ENCODE peak calls at places on chromosomes 16 and 17, in seven cellular contexts. One of them, this sample, is unnamed.

GRCh38 chr17:77527394-77527793 is 386.6 kb downstream of the SEC14L1 start:
- DNase-seq in thoracic aorta: no peak
- DNase-seq in MCF 10A: no peak
- DNase-seq in mucosa of descending colon: no peak
- DNase-seq in cardiac muscle cell: no peak
- DNase-seq in cardiac fibroblast: no peak
- DNase-seq in foreskin keratinocyte: no peak
- DNase-seq in this sample: no peak

GRCh38 chr16:15653227-15653626 is 3.2 kb downstream of the NDE1 start:
- DNase-seq in thoracic aorta: no peak
- DNase-seq in MCF 10A: peak; percentile 67
- DNase-seq in cardiac fibroblast: peak; percentile 74
- DNase-seq in cardiac muscle cell: peak; percentile 72
- DNase-seq in foreskin keratinocyte: peak; percentile 73
- DNase-seq in mucosa of descending colon: no peak
- DNase-seq in this sample: no peak

GRCh38 chr17:20066253-20066652 is 57.1 kb downstream of the SPECC1 start:
- DNase-seq in cardiac muscle cell: peak; percentile 90
- DNase-seq in foreskin keratinocyte: peak; percentile 62
- DNase-seq in MCF 10A: peak; percentile 80
- DNase-seq in cardiac fibroblast: peak; percentile 92
- DNase-seq in mucosa of descending colon: no peak
- DNase-seq in thoracic aorta: peak; percentile 22
- DNase-seq in this sample: peak; percentile 16

GRCh38 chr17:40560592-40561293 is 4.5 kb downstream of the CCR7 start:
- DNase-seq in cardiac muscle cell: peak; percentile 77
- DNase-seq in mucosa of descending colon: peak; percentile 52
- DNase-seq in foreskin keratinocyte: no peak
- DNase-seq in thoracic aorta: no peak
- DNase-seq in cardiac fibroblast: peak; percentile 66
- DNase-seq in MCF 10A: no peak
- DNase-seq in this sample: no peak

GRCh38 chr17:2303278-2304188 is at the start of the genes SMG6 and SRR:
- DNase-seq in MCF 10A: peak; percentile 92
- DNase-seq in foreskin keratinocyte: peak; percentile 65
- DNase-seq in cardiac muscle cell: peak; percentile 93
- DNase-seq in mucosa of descending colon: peak; percentile 91
- DNase-seq in cardiac fibroblast: peak; percentile 91
- DNase-seq in thoracic aorta: peak; percentile 60
- DNase-seq in this sample: peak; percentile 52

GRCh38 chr17:50396261-50397110 is 837 bp downstream of the LRRC59 start:
- DNase-seq in mucosa of descending colon: peak; percentile 79
- DNase-seq in MCF 10A: peak; percentile 78
- DNase-seq in foreskin keratinocyte: no peak
- DNase-seq in thoracic aorta: peak; percentile 18
- DNase-seq in cardiac muscle cell: peak; percentile 80
- DNase-seq in cardiac fibroblast: peak; percentile 73
- DNase-seq in this sample: no peak

GRCh38 chr16:15942901-15943690 is 6.3 kb upstream of the ABCC1 start:
- DNase-seq in mucosa of descending colon: no peak
- DNase-seq in cardiac fibroblast: no peak
- DNase-seq in MCF 10A: no peak
- DNase-seq in cardiac muscle cell: no peak
- DNase-seq in thoracic aorta: no peak
- DNase-seq in foreskin keratinocyte: no peak
- DNase-seq in this sample: no peak

GRCh38 chr16:10862432-10862831 is 14.6 kb upstream of the CIITA start:
- DNase-seq in foreskin keratinocyte: peak; percentile 88
- DNase-seq in MCF 10A: peak; percentile 99
- DNase-seq in mucosa of descending colon: no peak
- DNase-seq in thoracic aorta: peak; percentile 25
- DNase-seq in cardiac fibroblast: peak; percentile 80
- DNase-seq in cardiac muscle cell: peak; percentile 79
- DNase-seq in this sample: no peak

GRCh38 chr16:49513040-49513439 is 139.4 kb downstream of the C16orf78 start:
- DNase-seq in thoracic aorta: no peak
- DNase-seq in mucosa of descending colon: peak; percentile 28
- DNase-seq in MCF 10A: peak; percentile 18
- DNase-seq in cardiac muscle cell: no peak
- DNase-seq in foreskin keratinocyte: no peak
- DNase-seq in cardiac fibroblast: peak; percentile 11
- DNase-seq in this sample: no peak

GRCh38 chr16:24701521-24701951 is 27.9 kb upstream of the TNRC6A start:
- DNase-seq in cardiac fibroblast: peak; percentile 85
- DNase-seq in cardiac muscle cell: peak; percentile 79
- DNase-seq in foreskin keratinocyte: no peak
- DNase-seq in mucosa of descending colon: no peak
- DNase-seq in thoracic aorta: no peak
- DNase-seq in MCF 10A: peak; percentile 64
- DNase-seq in this sample: peak; percentile 37

DNA sequence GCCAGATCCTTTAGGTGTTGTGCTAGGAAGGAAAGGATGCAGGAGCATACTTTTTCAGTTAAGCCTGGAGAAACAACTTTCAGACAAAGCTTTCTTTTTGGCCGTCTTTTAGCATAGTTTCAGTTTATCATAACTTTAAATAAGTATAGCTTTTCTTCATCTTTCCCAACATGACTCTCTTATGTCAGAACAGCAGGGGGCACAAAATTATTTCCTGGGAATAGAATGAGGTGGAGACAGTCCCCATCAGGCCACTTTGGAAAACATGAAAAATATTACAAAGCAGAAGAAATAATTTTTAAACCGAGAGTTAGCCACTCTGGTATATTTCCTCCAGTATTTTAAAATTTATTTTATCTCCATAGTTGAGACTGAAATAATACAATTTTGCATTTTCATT is 387.6 kb downstream of the HAPSTR1 start:
- DNase-seq in thoracic aorta: no peak
- DNase-seq in foreskin keratinocyte: no peak
- DNase-seq in cardiac muscle cell: no peak
- DNase-seq in cardiac fibroblast: no peak
- DNase-seq in MCF 10A: no peak
- DNase-seq in mucosa of descending colon: no peak
- DNase-seq in this sample: no peak
- TF ChIP-seq CTCF in thoracic aorta: no peak
- TF ChIP-seq CTCF in foreskin keratinocyte: no peak
- TF ChIP-seq CTCF in cardiac muscle cell: no peak
- TF ChIP-seq CTCF in cardiac fibroblast: no peak
- TF ChIP-seq CTCF in MCF 10A: no peak
- TF ChIP-seq CTCF in mucosa of descending colon: no peak
- TF ChIP-seq CTCF in this sample: no peak

GRCh38 chr16:30031477-30031918 is 427 bp upstream of the TLCD3B start:
- DNase-seq in MCF 10A: no peak
- DNase-seq in cardiac muscle cell: no peak
- DNase-seq in mucosa of descending colon: no peak
- DNase-seq in cardiac fibroblast: no peak
- DNase-seq in thoracic aorta: no peak
- DNase-seq in foreskin keratinocyte: no peak
- DNase-seq in this sample: no peak
- TF ChIP-seq CTCF in MCF 10A: no peak
- TF ChIP-seq CTCF in cardiac muscle cell: no peak
- TF ChIP-seq CTCF in mucosa of descending colon: no peak
- TF ChIP-seq CTCF in cardiac fibroblast: no peak
- TF ChIP-seq CTCF in thoracic aorta: no peak
- TF ChIP-seq CTCF in foreskin keratinocyte: no peak
- TF ChIP-seq CTCF in this sample: no peak

GRCh38 chr17:60230358-60230757 is 80.6 kb downstream of the CA4 start:
- DNase-seq in MCF 10A: no peak
- DNase-seq in cardiac fibroblast: no peak
- DNase-seq in foreskin keratinocyte: no peak
- DNase-seq in mucosa of descending colon: no peak
- DNase-seq in cardiac muscle cell: no peak
- DNase-seq in thoracic aorta: no peak
- DNase-seq in this sample: no peak

GRCh38 chr17:60231234-60231633 is 81.5 kb downstream of the CA4 start:
- DNase-seq in cardiac fibroblast: peak; percentile 58
- DNase-seq in thoracic aorta: no peak
- DNase-seq in mucosa of descending colon: peak; percentile 20
- DNase-seq in cardiac muscle cell: peak; percentile 57
- DNase-seq in foreskin keratinocyte: no peak
- DNase-seq in MCF 10A: peak; percentile 43
- DNase-seq in this sample: no peak

GRCh38 chr17:60231691-60232090 is 81.9 kb downstream of the CA4 start:
- DNase-seq in foreskin keratinocyte: peak; percentile 15
- DNase-seq in cardiac fibroblast: peak; percentile 19
- DNase-seq in MCF 10A: no peak
- DNase-seq in mucosa of descending colon: no peak
- DNase-seq in thoracic aorta: no peak
- DNase-seq in cardiac muscle cell: peak; percentile 45
- DNase-seq in this sample: no peak

GRCh38 chr17:60224064-60224463 is 74.3 kb downstream of the CA4 start:
- DNase-seq in cardiac muscle cell: peak; percentile 10
- DNase-seq in cardiac fibroblast: peak; percentile 15
- DNase-seq in MCF 10A: no peak
- DNase-seq in foreskin keratinocyte: no peak
- DNase-seq in mucosa of descending colon: no peak
- DNase-seq in thoracic aorta: no peak
- DNase-seq in this sample: no peak

GRCh38 chr17:60229189-60229802 is 79.5 kb downstream of the CA4 start:
- DNase-seq in MCF 10A: peak; percentile 16
- DNase-seq in cardiac fibroblast: no peak
- DNase-seq in thoracic aorta: no peak
- DNase-seq in mucosa of descending colon: peak; percentile 6
- DNase-seq in foreskin keratinocyte: no peak
- DNase-seq in cardiac muscle cell: peak; percentile 13
- DNase-seq in this sample: peak; percentile 38
- TF ChIP-seq CTCF in MCF 10A: no peak
- TF ChIP-seq CTCF in cardiac fibroblast: no peak
- TF ChIP-seq CTCF in thoracic aorta: no peak
- TF ChIP-seq CTCF in mucosa of descending colon: no peak
- TF ChIP-seq CTCF in foreskin keratinocyte: peak; percentile 29
- TF ChIP-seq CTCF in cardiac muscle cell: no peak
- TF ChIP-seq CTCF in this sample: peak; percentile 8

GRCh38 chr17:47808036-47808829 is 13.4 kb downstream of the OSBPL7 start:
- DNase-seq in cardiac muscle cell: no peak
- DNase-seq in foreskin keratinocyte: no peak
- DNase-seq in thoracic aorta: no peak
- DNase-seq in MCF 10A: no peak
- DNase-seq in cardiac fibroblast: no peak
- DNase-seq in mucosa of descending colon: no peak
- DNase-seq in this sample: no peak
- TF ChIP-seq CTCF in cardiac muscle cell: no peak
- TF ChIP-seq CTCF in foreskin keratinocyte: no peak
- TF ChIP-seq CTCF in thoracic aorta: no peak
- TF ChIP-seq CTCF in MCF 10A: no peak
- TF ChIP-seq CTCF in cardiac fibroblast: no peak
- TF ChIP-seq CTCF in mucosa of descending colon: no peak
- TF ChIP-seq CTCF in this sample: no peak

DNA sequence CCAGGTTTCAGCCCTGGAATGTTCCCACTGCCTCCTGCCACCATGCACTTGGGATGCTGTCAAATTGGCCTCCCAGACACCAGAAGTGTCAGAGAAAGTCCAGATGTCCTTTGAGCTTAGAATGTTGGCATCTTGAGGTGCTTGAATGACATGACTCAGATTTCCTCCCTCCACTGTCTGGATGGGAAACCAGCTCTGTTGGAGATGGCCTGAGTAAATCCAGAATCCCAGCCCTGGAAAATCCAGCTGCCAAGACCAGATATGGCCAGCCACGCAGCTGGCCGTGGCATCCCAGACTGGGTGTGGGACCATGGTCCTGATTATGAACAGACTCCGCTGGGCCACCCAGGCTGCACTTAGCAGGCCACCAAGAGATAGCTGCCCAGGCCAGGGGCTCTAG is 57.0 kb upstream of the CLEC3A start:
- DNase-seq in foreskin keratinocyte: no peak
- DNase-seq in mucosa of descending colon: no peak
- DNase-seq in MCF 10A: no peak
- DNase-seq in cardiac fibroblast: peak; percentile 3
- DNase-seq in thoracic aorta: no peak
- DNase-seq in cardiac muscle cell: no peak
- DNase-seq in this sample: no peak
- TF ChIP-seq CTCF in foreskin keratinocyte: no peak
- TF ChIP-seq CTCF in mucosa of descending colon: no peak
- TF ChIP-seq CTCF in MCF 10A: no peak
- TF ChIP-seq CTCF in cardiac fibroblast: no peak
- TF ChIP-seq CTCF in thoracic aorta: no peak
- TF ChIP-seq CTCF in cardiac muscle cell: no peak
- TF ChIP-seq CTCF in this sample: no peak